ENCODE peak calls at places on chromosomes 11 and 22, in four cellular contexts. N is mesendoderm, Y is omental fat pad, W is skeletal muscle cell. H is an unnamed sample.

GRCh38 chr11:62648967-62649364 is 2.6 kb upstream of the GANAB start:
- DNase-seq in N (no peak), Y (no peak), W (no peak), H (no peak)

GRCh38 chr11:89321401-89321800 is 143.7 kb downstream of the TYR start:
- DNase-seq in N (no peak), Y (no peak), W (no peak), H (no peak)

GRCh38 chr22:39535302-39535805 is 2.8 kb upstream of the RPS19BP1 start:
- DNase-seq in N (no peak), Y (no peak), W (no peak), H (peak)

GRCh38 chr22:17086750-17087149 is 1.9 kb downstream of the IL17RA start:
- DNase-seq in N (no peak), Y (no peak), W (no peak), H (no peak)

GRCh38 chr22:48581206-48581766 is 1246.4 kb downstream of the BRD1 start:
- DNase-seq in N (no peak), Y (no peak), W (no peak), H (peak)

GRCh38 chr22:41532908-41533825 is 11.1 kb downstream of the POLR3H start:
- DNase-seq in N (peak), Y (peak), W (no peak), H (peak)

GRCh38 chr11:118076754-118077281 is at the start of gene TMPRSS4:
- DNase-seq in N (peak), Y (no peak), W (no peak), H (no peak)

GRCh38 chr11:94131363-94132115 is 2.9 kb downstream of the PANX1 start:
- DNase-seq in N (no peak), Y (no peak), W (no peak), H (no peak)

GRCh38 chr11:109085708-109086373 is 336.1 kb upstream of the C11orf87 start:
- DNase-seq in N (no peak), Y (no peak), W (no peak), H (no peak)

GRCh38 chr11:119742263-119742861 is 13.4 kb upstream of the NECTIN1 start:
- DNase-seq in N (peak), Y (no peak), W (no peak), H (no peak)

GRCh38 chr11:79845002-79845709 is 404.3 kb upstream of the TENM4 start:
- DNase-seq in N (no peak), Y (no peak), W (no peak), H (no peak)

GRCh38 chr22:17302616-17303015 is 66.6 kb upstream of the CECR2 start:
- DNase-seq in N (no peak), Y (no peak), W (no peak), H (no peak)

GRCh38 chr22:24367841-24368240 is 59.6 kb upstream of the ADORA2A start:
- DNase-seq in N (no peak), Y (no peak), W (no peak), H (no peak)

GRCh38 chr11:130315354-130315970 is 745 bp upstream of the ZBTB44 start:
- DNase-seq in N (peak), Y (no peak), W (no peak), H (peak)

GRCh38 chr11:47314992-47315391 is 37.5 kb downstream of the MYBPC3 start:
- DNase-seq in N (no peak), Y (no peak), W (no peak), H (no peak)

GRCh38 chr11:67267188-67268035 is 1.1 kb downstream of the GRK2 start:
- DNase-seq in N (no peak), Y (peak), W (no peak), H (peak)

H was measured in upper lobe of left lung.